ENCODE peak calls at places on chromosomes 5 and 9, in ten cellular contexts. W, U, D, C, P, A, X, Z, L and N are unnamed samples.

GRCh38 chr5:139651863-139652787 is 4.0 kb downstream of the CXXC5 start:
- DNase-seq in P (peak), L (peak), C (peak), U (peak), D (peak), A (peak), Z (peak), W (no peak), X (peak), N (peak)

GRCh38 chr5:77400645-77401044 is 91.5 kb downstream of the WDR41 start:
- DNase-seq in A (no peak), Z (no peak), X (no peak), W (no peak), U (no peak), L (no peak), P (no peak), C (no peak), D (no peak), N (no peak)

GRCh38 chr5:154712518-154713437 is 42.4 kb upstream of the LARP1 start:
- DNase-seq in Z (no peak), P (peak), U (no peak), X (no peak), W (peak), C (no peak), A (no peak), L (no peak), D (no peak), N (no peak)

GRCh38 chr9:114395196-114395595 is 7.4 kb upstream of the AKNA start:
- DNase-seq in X (no peak), U (no peak), Z (no peak), A (no peak), D (no peak), L (no peak), P (no peak), W (no peak), C (no peak), N (no peak)

GRCh38 chr5:135190345-135191083 is 156.5 kb upstream of the PITX1 start:
- DNase-seq in L (no peak), Z (no peak), P (no peak), C (no peak), X (no peak), A (no peak), U (no peak), D (no peak), W (no peak), N (no peak)

GRCh38 chr5:17037751-17038150 is 101.7 kb upstream of the MYO10 start:
- DNase-seq in P (no peak), A (no peak), U (no peak), C (no peak), L (no peak), W (no peak), Z (no peak), D (no peak), X (peak), N (no peak)

GRCh38 chr5:1048861-1049838 is 40.5 kb downstream of the NKD2 start:
- DNase-seq in C (peak), X (no peak), U (no peak), W (no peak), D (peak), A (peak), Z (no peak), P (no peak), L (peak), N (no peak)

GRCh38 chr9:13970018-13970417 is 343.9 kb downstream of the NFIB start:
- DNase-seq in L (no peak), Z (no peak), U (no peak), D (no peak), C (no peak), W (no peak), X (no peak), P (no peak), A (no peak), N (no peak)

GRCh38 chr5:159448-160172 is 31.7 kb upstream of the LRRC14B start:
- DNase-seq in X (peak), Z (no peak), U (no peak), C (peak), W (no peak), D (no peak), P (no peak), A (peak), L (no peak), N (peak)

GRCh38 chr9:135500071-135500524 is 384 bp upstream of the MRPS2 start:
- DNase-seq in A (no peak), U (no peak), C (no peak), Z (no peak), D (no peak), P (no peak), L (no peak), X (no peak), W (no peak), N (no peak)

GRCh38 chr9:128456613-128457061 is 831 bp downstream of the ODF2 start:
- DNase-seq in P (peak), X (peak), C (peak), Z (peak), D (peak), W (peak), L (peak), A (peak), U (peak), N (peak)

GRCh38 chr9:107158321-107158720 is 124.8 kb upstream of the RAD23B start:
- DNase-seq in Z (no peak), U (peak), C (peak), X (peak), P (no peak), L (no peak), W (peak), D (no peak), A (no peak), N (peak)

GRCh38 chr9:7129391-7129790 is 371.6 kb downstream of the KDM4C start:
- DNase-seq in C (no peak), P (no peak), Z (no peak), A (no peak), U (no peak), W (no peak), D (no peak), L (no peak), X (no peak), N (no peak)

GRCh38 chr9:123416171-123416570 is 60.2 kb downstream of the CRB2 start:
- DNase-seq in W (no peak), P (no peak), U (no peak), Z (no peak), D (no peak), X (no peak), C (peak), A (no peak), L (no peak), N (no peak)

GRCh38 chr9:134569626-134570025 is 72.0 kb upstream of the COL5A1 start:
- DNase-seq in A (no peak), U (no peak), L (no peak), C (no peak), P (no peak), Z (no peak), D (no peak), X (no peak), W (no peak), N (peak)

GRCh38 chr5:152462021-152462721 is 57.1 kb upstream of the NMUR2 start:
- DNase-seq in P (no peak), Z (no peak), D (no peak), C (peak), U (no peak), X (no peak), A (no peak), L (no peak), W (no peak), N (no peak)

GRCh38 chr5:1846583-1846982 is 36.1 kb downstream of the IRX4 start:
- DNase-seq in U (no peak), X (no peak), W (no peak), P (no peak), Z (no peak), C (no peak), D (no peak), A (no peak), L (no peak), N (no peak)

GRCh38 chr9:98539954-98540353 is 168.8 kb downstream of the GABBR2 start:
- DNase-seq in W (no peak), C (no peak), U (no peak), P (no peak), D (no peak), Z (no peak), A (no peak), L (no peak), X (peak), N (no peak)

GRCh38 chr5:10524376-10525123 is 39.3 kb upstream of the ANKRD33B start:
- DNase-seq in C (peak), U (no peak), P (no peak), D (no peak), X (peak), Z (peak), W (no peak), A (peak), L (no peak), N (no peak)

DNA sequence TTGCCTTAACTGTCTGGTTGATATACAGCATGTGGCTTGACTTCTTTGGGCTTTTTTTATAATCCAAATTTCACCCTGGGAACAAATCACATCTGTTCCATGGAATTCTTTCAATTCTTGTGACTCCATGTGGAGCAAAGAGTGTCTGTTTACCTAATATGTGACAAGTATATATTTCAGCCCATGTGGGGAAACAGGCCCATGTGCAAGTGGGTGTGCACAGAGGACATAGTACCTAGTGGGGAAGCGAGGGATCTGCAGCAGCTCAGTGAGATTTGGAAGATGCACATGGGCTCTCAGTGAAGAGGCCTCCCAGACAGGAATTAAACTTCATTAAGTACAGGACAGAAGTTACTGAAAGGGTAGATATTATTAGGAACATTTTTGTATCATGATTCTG is 181.0 kb downstream of the SLC12A2 start:
- DNase-seq in W (no peak), P (no peak), Z (no peak), U (no peak), C (no peak), X (no peak), A (no peak), D (no peak), L (no peak), N (no peak)
- TF ChIP-seq CTCF in W (no peak), P (no peak), Z (no peak), U (no peak), C (no peak), X (no peak), A (no peak), D (no peak), L (peak), N (no peak)

GRCh38 chr5:132526290-132526973 is 16.9 kb downstream of the IL5 start:
- DNase-seq in D (no peak), A (no peak), W (peak), X (peak), P (peak), Z (peak), U (peak), C (no peak), L (peak), N (peak)
- TF ChIP-seq CTCF in D (peak), A (peak), W (peak), X (peak), P (peak), Z (peak), U (peak), C (peak), L (peak), N (peak)

GRCh38 chr5:24635217-24635616 is 9.6 kb downstream of the CDH10 start:
- DNase-seq in L (no peak), U (no peak), Z (no peak), D (no peak), X (no peak), A (no peak), C (no peak), P (no peak), W (no peak), N (no peak)
- TF ChIP-seq CTCF in L (no peak), U (no peak), Z (no peak), D (no peak), X (no peak), A (no peak), C (no peak), P (no peak), W (no peak), N (no peak)

GRCh38 chr5:32585122-32585445 is 273 bp upstream of the SUB1 start:
- DNase-seq in L (no peak), P (no peak), W (no peak), A (no peak), D (no peak), X (no peak), Z (no peak), C (no peak), U (no peak), N (no peak)

GRCh38 chr5:32587067-32587551 is 1.8 kb downstream of the SUB1 start:
- DNase-seq in L (no peak), D (no peak), W (no peak), X (no peak), Z (no peak), A (no peak), C (no peak), P (no peak), U (no peak), N (no peak)

GRCh38 chr5:32584651-32585050 is 706 bp upstream of the SUB1 start:
- DNase-seq in X (no peak), U (no peak), W (no peak), D (no peak), A (no peak), C (no peak), L (no peak), P (no peak), Z (no peak), N (no peak)

GRCh38 chr5:32586251-32586642 is 890 bp downstream of the SUB1 start:
- DNase-seq in P (no peak), D (no peak), X (no peak), U (no peak), W (no peak), Z (no peak), C (no peak), A (no peak), L (no peak), N (no peak)

DNA sequence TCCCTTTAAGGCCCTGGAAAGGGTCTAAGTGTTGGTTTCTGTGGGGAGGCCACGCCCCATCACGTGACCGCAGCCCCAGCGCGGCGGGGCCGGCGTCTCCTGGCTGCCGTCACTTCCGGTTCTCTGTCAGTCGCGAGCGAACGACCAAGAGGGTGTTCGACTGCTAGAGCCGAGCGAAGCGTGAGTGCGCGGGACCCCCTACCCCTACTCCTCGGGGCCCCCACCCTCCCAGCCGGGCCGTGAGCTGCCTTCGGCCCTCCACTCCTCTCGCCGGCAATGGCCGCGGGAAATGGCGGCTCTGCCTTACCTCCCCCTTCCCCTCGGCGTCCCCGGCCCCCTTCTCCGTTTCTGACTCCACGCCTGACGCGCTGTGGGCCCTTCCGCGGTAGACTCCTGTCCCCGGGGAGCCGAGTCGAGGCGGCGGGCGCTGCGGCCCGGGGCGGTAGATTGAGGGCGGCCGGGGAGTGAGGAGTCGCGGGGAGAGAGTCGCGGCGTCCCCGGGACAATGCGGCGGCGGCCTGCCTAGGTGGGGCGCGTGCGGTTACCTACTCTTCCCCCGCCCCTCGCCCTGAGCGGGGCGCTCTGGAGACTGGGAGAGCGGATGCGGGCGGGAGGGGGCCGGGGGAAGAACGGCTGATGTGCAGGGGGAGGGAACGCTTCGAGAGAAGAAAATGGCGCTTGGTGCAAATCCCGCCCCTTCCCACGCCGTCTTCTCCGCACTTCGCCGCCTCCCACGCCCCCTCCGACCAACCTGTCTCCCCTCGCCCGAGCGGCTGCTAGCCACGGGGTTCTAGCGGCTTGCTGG is at the start of gene SUB1:
- DNase-seq in W (peak), U (peak), P (peak), A (peak), D (peak), Z (peak), X (peak), L (peak), C (peak), N (peak)
- TF ChIP-seq CTCF in W (no peak), U (no peak), P (no peak), A (no peak), D (no peak), Z (no peak), X (peak), L (no peak), C (no peak), N (no peak)

GRCh38 chr5:35069188-35069587 is 21.4 kb upstream of the AGXT2 start:
- DNase-seq in X (no peak), A (no peak), Z (no peak), C (no peak), P (no peak), D (no peak), U (no peak), W (no peak), L (no peak), N (no peak)

GRCh38 chr5:35073168-35073567 is 25.4 kb upstream of the AGXT2 start:
- DNase-seq in A (no peak), X (no peak), U (no peak), L (no peak), D (no peak), Z (no peak), P (no peak), C (no peak), W (no peak), N (no peak)

GRCh38 chr5:35066260-35066795 is 18.6 kb upstream of the AGXT2 start:
- DNase-seq in Z (no peak), L (no peak), U (no peak), X (no peak), C (no peak), A (no peak), W (no peak), D (no peak), P (no peak), N (no peak)

GRCh38 chr5:35063386-35063785 is 15.6 kb upstream of the AGXT2 start:
- DNase-seq in X (no peak), A (no peak), C (no peak), P (no peak), L (no peak), Z (no peak), D (no peak), W (no peak), U (no peak), N (no peak)

DNA sequence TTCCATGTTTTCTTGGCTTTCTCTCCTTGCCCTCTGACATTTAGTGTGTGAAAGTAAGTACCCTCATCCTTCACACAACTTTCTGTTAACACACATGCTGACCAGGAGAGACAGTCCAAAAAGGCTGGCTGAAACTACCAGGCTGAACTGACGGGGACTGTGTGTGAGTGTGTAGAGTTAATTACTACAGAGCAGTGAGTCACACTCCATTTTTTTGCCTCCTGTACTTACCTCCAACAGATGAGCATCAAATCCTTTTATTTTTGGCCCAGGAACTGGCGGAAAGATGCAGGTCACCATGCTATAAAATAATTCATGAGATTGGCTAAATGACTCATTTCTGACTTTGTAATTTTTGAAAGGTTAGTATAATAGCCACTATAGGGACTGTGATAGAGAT is 20.2 kb upstream of the AGXT2 start:
- DNase-seq in A (no peak), D (no peak), L (no peak), U (no peak), P (no peak), W (no peak), Z (no peak), C (no peak), X (no peak), N (no peak)
- TF ChIP-seq CTCF in A (no peak), D (no peak), L (no peak), U (no peak), P (no peak), W (no peak), Z (no peak), C (no peak), X (no peak), N (no peak)

GRCh38 chr5:175695161-175696126 is 37.6 kb downstream of the HRH2 start:
- DNase-seq in W (no peak), L (no peak), C (no peak), A (no peak), X (no peak), U (no peak), D (no peak), P (no peak), Z (no peak), N (no peak)

GRCh38 chr5:175696855-175697198 is 39.0 kb downstream of the HRH2 start:
- DNase-seq in Z (no peak), U (no peak), L (no peak), P (no peak), C (no peak), X (no peak), A (no peak), D (no peak), W (no peak), N (no peak)

GRCh38 chr5:175697846-175698245 is 40.0 kb downstream of the HRH2 start:
- DNase-seq in U (no peak), W (no peak), C (no peak), D (no peak), Z (no peak), L (no peak), A (no peak), P (no peak), X (no peak), N (no peak)

GRCh38 chr5:175694371-175695160 is 36.7 kb downstream of the HRH2 start:
- DNase-seq in X (no peak), U (no peak), L (no peak), P (no peak), D (no peak), A (no peak), C (peak), Z (no peak), W (no peak), N (no peak)

DNA sequence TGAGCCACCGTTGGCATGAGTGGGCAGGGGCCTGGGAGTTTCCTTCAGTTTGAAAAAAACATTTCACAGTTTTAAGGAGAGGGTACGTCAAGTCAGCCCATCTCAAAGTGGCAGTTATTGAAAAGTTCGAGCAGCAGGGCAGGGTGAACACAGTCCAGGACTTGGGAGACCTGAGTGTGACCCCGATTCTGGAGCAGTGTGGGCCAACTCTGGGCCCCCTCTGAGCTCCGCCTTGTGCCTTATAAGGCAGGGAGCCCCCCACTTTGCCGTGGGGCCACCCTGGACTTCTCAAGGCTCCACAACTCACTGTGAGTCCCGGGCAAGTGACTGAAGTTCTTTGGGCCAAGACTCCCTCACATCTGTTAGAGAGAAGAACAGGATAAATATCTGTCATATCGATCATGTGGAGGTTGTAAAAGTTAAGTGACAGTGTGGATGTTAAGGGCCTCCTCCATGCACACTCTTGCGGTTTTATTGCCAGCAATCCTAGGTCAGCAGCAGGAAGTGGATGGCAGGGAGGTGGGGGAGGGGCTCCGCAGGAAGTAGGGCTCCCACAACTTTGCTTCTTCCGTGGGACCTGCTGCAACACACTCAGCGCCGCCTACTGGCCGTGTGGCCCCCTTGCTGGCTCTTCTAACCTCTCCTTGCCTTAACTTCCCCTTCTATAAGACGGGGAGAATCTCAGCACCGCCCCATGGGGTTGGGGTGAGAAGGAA is 38.4 kb downstream of the HRH2 start:
- DNase-seq in W (peak), Z (peak), D (peak), P (peak), L (peak), U (peak), A (peak), C (peak), X (no peak), N (peak)
- TF ChIP-seq CTCF in W (peak), Z (peak), D (peak), P (peak), L (peak), U (peak), A (no peak), C (peak), X (peak), N (peak)